ENCODE peak calls at places on chromosome 15, in five cellular contexts. E, F, M, X and Q are unnamed samples.
A peak's percentile ranks its signal among the peaks of the same experiment; 100 is the strongest.

GRCh38 chr15:66133247-66133646 is 120.3 kb downstream of the MEGF11 start:
- DNase-seq in X (no peak), F (no peak), M (no peak), E (no peak), Q (no peak)

GRCh38 chr15:39466428-39466827 is 114.5 kb upstream of the THBS1 start:
- DNase-seq in X (peak; percentile 86), F (no peak), M (no peak), E (no peak), Q (no peak)

GRCh38 chr15:78429477-78429876 is 8.5 kb upstream of the IREB2 start:
- DNase-seq in E (no peak), M (peak; percentile 55), X (no peak), F (no peak), Q (no peak)

GRCh38 chr15:61835476-61836106 is 224.7 kb downstream of the VPS13C start:
- DNase-seq in M (peak; percentile 59), X (peak; percentile 65), E (peak; percentile 40), F (peak; percentile 60), Q (no peak)

GRCh38 chr15:91338763-91339162 is 238.7 kb downstream of the SV2B start:
- DNase-seq in E (no peak), X (peak; percentile 22), M (no peak), F (peak; percentile 50), Q (no peak)

GRCh38 chr15:90960316-90961091 is 5.8 kb downstream of the RCCD1 start:
- DNase-seq in M (no peak), X (no peak), F (no peak), E (no peak), Q (no peak)

GRCh38 chr15:28086175-28086703 is 12.9 kb downstream of the OCA2 start:
- DNase-seq in F (peak; percentile 43), M (peak; percentile 13), E (peak; percentile 64), X (peak; percentile 67), Q (no peak)

GRCh38 chr15:95296626-95297025 is 1033.9 kb upstream of the NR2F2 start:
- DNase-seq in E (no peak), X (no peak), F (no peak), M (peak; percentile 60), Q (no peak)

GRCh38 chr15:62594017-62594416 is 428.9 kb upstream of the C2CD4B start:
- DNase-seq in E (no peak), X (no peak), M (peak; percentile 44), F (no peak), Q (no peak)

GRCh38 chr15:96889734-96890480 is 559.4 kb downstream of the NR2F2 start:
- DNase-seq in E (peak; percentile 7), X (no peak), M (no peak), F (no peak), Q (no peak)

GRCh38 chr15:61091229-61091628 is 137.9 kb downstream of the RORA start:
- DNase-seq in M (peak; percentile 41), E (no peak), F (no peak), X (no peak), Q (no peak)

GRCh38 chr15:63276342-63277043 is 912 bp upstream of the APH1B start:
- DNase-seq in E (no peak), F (peak; percentile 25), X (no peak), M (no peak), Q (no peak)

GRCh38 chr15:88775776-88776175 is 27.5 kb upstream of the ACAN start:
- DNase-seq in E (no peak), M (no peak), F (no peak), X (no peak), Q (no peak)

GRCh38 chr15:48888836-48889235 is 10.9 kb downstream of the EID1 start:
- DNase-seq in X (no peak), M (no peak), E (no peak), F (no peak), Q (no peak)

GRCh38 chr15:28896944-28897343 is 11.2 kb downstream of the APBA2 start:
- DNase-seq in X (peak; percentile 95), F (no peak), E (no peak), M (no peak), Q (no peak)

GRCh38 chr15:64014995-64015394 is 31.3 kb downstream of the DAPK2 start:
- DNase-seq in X (no peak), E (no peak), F (no peak), M (no peak), Q (no peak)

GRCh38 chr15:31374489-31374888 is 47.9 kb downstream of the KLF13 start:
- DNase-seq in E (no peak), X (peak; percentile 40), M (no peak), F (no peak), Q (no peak)

GRCh38 chr15:65028921-65029735 is at the start of gene MTFMT:
- DNase-seq in M (peak; percentile 81), E (peak; percentile 86), F (peak; percentile 74), X (peak; percentile 82), Q (peak; percentile 34)

GRCh38 chr15:30922469-30923311 is 19.0 kb downstream of the FAN1 start:
- DNase-seq in M (no peak), F (no peak), X (peak; percentile 87), E (no peak), Q (no peak)

GRCh38 chr15:92095691-92096090 is 242.2 kb downstream of the SLCO3A1 start:
- DNase-seq in F (peak; percentile 79), M (no peak), E (peak; percentile 86), X (no peak), Q (no peak)

GRCh38 chr15:51094606-51095569 is at the start of gene TNFAIP8L3:
- DNase-seq in M (peak; percentile 14), E (no peak), F (no peak), X (peak; percentile 30), Q (no peak)

GRCh38 chr15:63587527-63587926 is 9.7 kb upstream of the FBXL22 start:
- DNase-seq in F (no peak), M (no peak), E (no peak), X (peak; percentile 49), Q (no peak)

GRCh38 chr15:78316211-78317077 is 17.0 kb upstream of the SKIC8 start:
- DNase-seq in E (no peak), X (no peak), M (no peak), F (no peak), Q (no peak)

GRCh38 chr15:65326109-65326508 is 21.6 kb downstream of the RNU5B-1 start:
- DNase-seq in E (no peak), F (no peak), M (no peak), X (peak; percentile 25), Q (no peak)

GRCh38 chr15:74716647-74717046 is 8.7 kb downstream of the CYP1A1 start:
- DNase-seq in F (no peak), E (no peak), M (no peak), X (no peak), Q (no peak)

GRCh38 chr15:56428821-56429458 is 36.0 kb downstream of the MNS1 start:
- DNase-seq in X (peak; percentile 37), E (peak; percentile 38), M (no peak), F (peak; percentile 70), Q (no peak)

GRCh38 chr15:88375234-88375926 is 91.8 kb downstream of the MRPL46 start:
- DNase-seq in M (no peak), F (no peak), E (no peak), X (peak; percentile 85), Q (no peak)

GRCh38 chr15:85044251-85044853 is 62.7 kb downstream of the PDE8A start:
- DNase-seq in X (peak; percentile 75), E (peak; percentile 51), M (peak; percentile 29), F (peak; percentile 71), Q (no peak)

GRCh38 chr15:25397110-25397509 is 41.7 kb downstream of the UBE3A start:
- DNase-seq in E (no peak), X (peak; percentile 36), F (no peak), M (no peak), Q (no peak)

GRCh38 chr15:96093063-96093462 is 237.4 kb upstream of the NR2F2 start:
- DNase-seq in X (peak; percentile 27), F (no peak), M (no peak), E (no peak), Q (no peak)

GRCh38 chr15:31359722-31360111 is 33.1 kb downstream of the KLF13 start:
- DNase-seq in F (no peak), E (no peak), X (no peak), M (no peak), Q (peak; percentile 10)

GRCh38 chr15:68187559-68187958 is 17.6 kb downstream of the CALML4 start:
- DNase-seq in E (no peak), F (no peak), X (peak; percentile 88), M (no peak), Q (no peak)

GRCh38 chr15:70768247-70768883 is 5.0 kb upstream of the UACA start:
- DNase-seq in X (no peak), E (no peak), F (no peak), M (no peak), Q (no peak)